ENCODE peak calls at places on chromosome 21, in five cellular contexts. U, Y, S, A and R are unnamed samples.

GRCh38 chr21:24450119-24450518 is 1157.2 kb downstream of the MRPL39 start:
- DNase-seq in S (no peak), A (no peak), U (no peak), Y (no peak), R (no peak)

GRCh38 chr21:28781602-28782274 is 210.9 kb downstream of the LTN1 start:
- DNase-seq in A (no peak), S (no peak), U (no peak), Y (peak; percentile 6), R (no peak)

GRCh38 chr21:34524671-34525601 is 12.9 kb upstream of the KCNE1 start:
- DNase-seq in Y (no peak), U (no peak), S (no peak), A (no peak), R (no peak)

GRCh38 chr21:33587792-33588484 is 546 bp downstream of the DONSON start:
- DNase-seq in A (peak; percentile 30), S (no peak), Y (no peak), U (peak; percentile 31), R (no peak)

GRCh38 chr21:15059397-15059796 is 5.4 kb downstream of the NRIP1 start:
- DNase-seq in U (no peak), A (no peak), Y (no peak), S (no peak), R (no peak)

GRCh38 chr21:34534522-34534921 is 22.5 kb upstream of the KCNE1 start:
- DNase-seq in A (no peak), S (no peak), Y (no peak), U (no peak), R (no peak)

GRCh38 chr21:16279658-16280581 is 550.1 kb downstream of the USP25 start:
- DNase-seq in S (no peak), U (peak; percentile 9), Y (no peak), A (no peak), R (no peak)

GRCh38 chr21:28810826-28811524 is 181.7 kb downstream of the LTN1 start:
- DNase-seq in Y (no peak), A (no peak), U (no peak), S (no peak), R (no peak)

GRCh38 chr21:17726047-17726446 is 93.1 kb downstream of the C21orf91 start:
- DNase-seq in S (no peak), A (no peak), Y (peak; percentile 23), U (no peak), R (no peak)

GRCh38 chr21:33651965-33652680 is 9.8 kb downstream of the ITSN1 start:
- DNase-seq in Y (no peak), S (no peak), A (no peak), U (no peak), R (no peak)

GRCh38 chr21:43786423-43787179 is 2.8 kb upstream of the RRP1 start:
- DNase-seq in Y (no peak), U (no peak), A (no peak), S (no peak), R (no peak)

GRCh38 chr21:19011448-19011847 is 607.9 kb upstream of the TMPRSS15 start:
- DNase-seq in A (no peak), Y (no peak), S (no peak), U (no peak), R (no peak)

GRCh38 chr21:19198801-19199200 is 795.2 kb upstream of the TMPRSS15 start:
- DNase-seq in A (no peak), S (no peak), U (no peak), Y (no peak), R (no peak)

GRCh38 chr21:22758478-22758877 is 1760.3 kb downstream of the NCAM2 start:
- DNase-seq in S (no peak), Y (no peak), U (no peak), A (no peak), R (no peak)

GRCh38 chr21:27024316-27024715 is 57.4 kb upstream of the ADAMTS5 start:
- DNase-seq in U (no peak), A (no peak), Y (no peak), S (no peak), R (no peak)

GRCh38 chr21:17257784-17258183 is 255.1 kb upstream of the CXADR start:
- DNase-seq in S (no peak), A (no peak), U (no peak), Y (no peak), R (no peak)

GRCh38 chr21:16571594-16571993 is 841.8 kb downstream of the USP25 start:
- DNase-seq in S (no peak), U (no peak), Y (no peak), A (no peak), R (no peak)

GRCh38 chr21:25039461-25040380 is 567.6 kb downstream of the MRPL39 start:
- DNase-seq in S (peak; percentile 4), A (no peak), U (no peak), Y (no peak), R (no peak)

GRCh38 chr21:26813426-26813998 is 31.7 kb downstream of the ADAMTS1 start:
- DNase-seq in Y (no peak), S (no peak), A (no peak), U (no peak), R (no peak)

GRCh38 chr21:29105218-29105617 is 25.2 kb upstream of the MAP3K7CL start:
- DNase-seq in Y (no peak), S (no peak), A (no peak), U (no peak), R (no peak)

GRCh38 chr21:43352568-43353281 is 74.2 kb downstream of the SIK1 start:
- DNase-seq in Y (peak; percentile 56), U (no peak), S (no peak), A (no peak), R (no peak)

GRCh38 chr21:33135925-33136324 is 66.0 kb downstream of the OLIG1 start:
- DNase-seq in U (no peak), A (no peak), S (no peak), Y (no peak), R (no peak)

GRCh38 chr21:15015622-15016471 is 49.0 kb downstream of the NRIP1 start:
- DNase-seq in U (no peak), A (no peak), Y (no peak), S (no peak), R (no peak)

GRCh38 chr21:29487154-29487553 is 188.4 kb downstream of the BACH1 start:
- DNase-seq in Y (no peak), S (no peak), U (peak; percentile 26), A (no peak), R (no peak)

GRCh38 chr21:28489197-28489596 is 503.5 kb downstream of the LTN1 start:
- DNase-seq in Y (no peak), S (no peak), U (no peak), A (no peak), R (no peak)

GRCh38 chr21:27365394-27365793 is 398.5 kb upstream of the ADAMTS5 start:
- DNase-seq in S (no peak), Y (no peak), A (no peak), U (no peak), R (no peak)

GRCh38 chr21:27796106-27796505 is 829.2 kb upstream of the ADAMTS5 start:
- DNase-seq in U (no peak), S (no peak), Y (no peak), A (no peak), R (no peak)

GRCh38 chr21:15908187-15908586 is 178.4 kb downstream of the USP25 start:
- DNase-seq in U (no peak), A (no peak), S (no peak), Y (no peak), R (no peak)

GRCh38 chr21:14879458-14879857 is 185.3 kb downstream of the NRIP1 start:
- DNase-seq in Y (no peak), S (no peak), A (no peak), U (no peak), R (no peak)

GRCh38 chr21:34086887-34087306 is 13.5 kb downstream of the MRPS6 start:
- DNase-seq in A (no peak), Y (no peak), S (no peak), U (no peak), R (no peak)

GRCh38 chr21:25733859-25734653 is 648 bp downstream of the ATP5PF start:
- DNase-seq in A (no peak), Y (no peak), U (peak; percentile 16), S (peak; percentile 7), R (no peak)

GRCh38 chr21:43696214-43696613 is 22.7 kb upstream of the PDXK start:
- DNase-seq in A (no peak), S (no peak), Y (no peak), U (no peak), R (no peak)

GRCh38 chr21:34042735-34043134 is 30.6 kb upstream of the MRPS6 start:
- DNase-seq in S (no peak), A (no peak), Y (no peak), U (no peak), R (no peak)

DNA sequence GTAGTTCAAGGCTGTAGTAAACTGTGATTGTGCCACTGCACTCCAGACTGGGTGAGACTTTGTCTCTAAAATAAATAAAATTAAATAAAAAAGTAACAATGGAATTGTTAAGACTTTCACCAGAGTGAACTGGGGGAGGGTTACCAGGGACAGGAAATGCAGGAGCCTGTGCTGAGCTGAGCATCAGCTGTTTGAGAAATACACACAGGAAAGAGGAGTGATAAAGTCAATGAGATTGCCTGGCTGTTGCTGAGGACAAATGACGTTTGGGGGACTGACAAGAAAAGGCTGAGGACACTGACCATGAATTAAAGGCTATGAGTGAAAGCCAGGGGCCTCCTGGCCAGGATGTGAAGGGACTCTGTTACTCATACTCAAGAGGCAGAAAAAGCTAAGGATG is 226.3 kb downstream of the SETD4 start:
- DNase-seq in A (no peak), Y (no peak), S (no peak), U (no peak), R (no peak)
- H3K27ac ChIP-seq in A (no peak overlapping the region), Y (no peak overlapping the region), S (no peak overlapping the region), U (no peak overlapping the region), R (no peak overlapping the region)

GRCh38 chr21:42105916-42106315 is 34.8 kb downstream of the UMODL1 start:
- DNase-seq in U (no peak), S (no peak), Y (no peak), A (no peak), R (no peak)
- H3K4me1 ChIP-seq in U (peaks cover 21% of the 10 kb centered on the region), S (no peaks in the 10 kb centered on the region), Y (no peaks in the 10 kb centered on the region), A (no peaks in the 10 kb centered on the region), R (no peaks in the 10 kb centered on the region)

GRCh38 chr21:44871576-44872265 is 1.8 kb downstream of the PTTG1IP start:
- DNase-seq in U (peak; percentile 58), A (peak; percentile 11), S (no peak), Y (no peak), R (no peak)

GRCh38 chr21:44867999-44868700 is 5.3 kb downstream of the PTTG1IP start:
- DNase-seq in Y (no peak), S (no peak), A (peak; percentile 7), U (no peak), R (peak; percentile 56)

GRCh38 chr21:44870748-44871495 is 2.6 kb downstream of the PTTG1IP start:
- DNase-seq in Y (peak; percentile 21), S (no peak), A (peak; percentile 71), U (no peak), R (peak; percentile 47)

GRCh38 chr21:44868707-44869106 is 4.8 kb downstream of the PTTG1IP start:
- DNase-seq in Y (no peak), S (no peak), U (no peak), A (peak; percentile 2), R (no peak)

GRCh38 chr21:44869860-44870747 is 3.4 kb downstream of the PTTG1IP start:
- DNase-seq in S (no peak), A (peak; percentile 12), U (peak; percentile 71), Y (peak; percentile 93), R (no peak)
- H3K4me3 ChIP-seq in S (peak overlapping the region; percentile 81), A (no peak overlapping the region), U (no peak overlapping the region), Y (peak overlapping the region; percentile 39), R (no peak overlapping the region)

DNA sequence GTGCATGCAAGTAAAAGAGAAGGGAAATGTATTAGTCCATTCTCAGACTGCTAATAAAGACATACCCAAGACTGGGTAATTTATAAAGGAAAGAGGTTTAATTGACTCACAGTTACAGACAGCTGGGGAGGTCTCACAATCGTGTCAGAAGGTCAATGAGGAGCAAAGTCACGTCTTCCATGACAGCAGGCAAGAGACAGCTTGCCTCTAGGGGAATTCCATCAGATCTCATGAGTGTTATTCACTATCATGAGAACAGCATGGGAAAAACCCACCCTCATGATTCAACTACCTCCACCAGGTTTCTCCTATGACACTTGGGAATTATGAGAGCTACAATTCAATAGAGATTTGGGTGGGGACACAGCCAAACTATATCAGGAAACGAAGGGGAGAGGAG is 8.1 kb downstream of the KRTAP21-3 start:
- DNase-seq in Y (no peak), A (no peak), S (no peak), U (no peak), R (no peak)
- H3K27ac ChIP-seq in Y (no peak overlapping the region), A (no peak overlapping the region), S (no peak overlapping the region), U (no peak overlapping the region), R (no peak overlapping the region)